ENCODE peak calls at places on chromosomes 6 and 20, in seven cellular contexts. Q is aorta; W is AG04450; K is CD8-positive, alpha-beta T cell; M is neural progenitor cell; H is pancreas; V is fibroblast of lung. R is an unnamed sample.

GRCh38 chr6:38658768-38659167 is 19.0 kb upstream of the BTBD9 start:
- DNase-seq in Q (no peak), W (no peak), K (no peak), M (no peak), H (no peak), V (no peak), R (no peak)

GRCh38 chr6:102641426-102641825 is 1247.9 kb downstream of the GRIK2 start:
- DNase-seq in Q (no peak), W (no peak), K (no peak), M (no peak), H (no peak), V (no peak), R (no peak)

GRCh38 chr6:28737750-28738395 is 185.9 kb downstream of the TRIM27 start:
- DNase-seq in Q (no peak), W (no peak), K (no peak), M (peak; percentile 55), H (no peak), V (no peak), R (no peak)

GRCh38 chr6:129516787-129517186 is 193.2 kb downstream of the ARHGAP18 start:
- DNase-seq in Q (no peak), W (no peak), K (no peak), M (no peak), H (no peak), V (no peak), R (no peak)

GRCh38 chr6:157759028-157759427 is 64.0 kb upstream of the SNX9 start:
- DNase-seq in Q (no peak), W (no peak), K (no peak), M (no peak), H (no peak), V (no peak), R (no peak)

GRCh38 chr20:33301192-33301930 is 18.3 kb downstream of the BPIFB1 start:
- DNase-seq in Q (no peak), W (no peak), K (no peak), M (no peak), H (no peak), V (peak; percentile 30), R (no peak)

GRCh38 chr6:166760288-166760687 is 133.2 kb upstream of the RPS6KA2 start:
- DNase-seq in Q (no peak), W (no peak), K (peak; percentile 46), M (no peak), H (no peak), V (no peak), R (no peak)

GRCh38 chr20:23205221-23205620 is 119.1 kb upstream of the CD93 start:
- DNase-seq in Q (no peak), W (no peak), K (no peak), M (peak; percentile 45), H (no peak), V (no peak), R (no peak)

GRCh38 chr6:35727206-35727934 is 9.5 kb upstream of the ARMC12 start:
- DNase-seq in Q (peak; percentile 92), W (no peak), K (no peak), M (peak; percentile 81), H (no peak), V (peak; percentile 73), R (peak; percentile 80)

GRCh38 chr6:80214436-80215022 is 108.1 kb downstream of the BCKDHB start:
- DNase-seq in Q (no peak), W (peak; percentile 13), K (no peak), M (peak; percentile 74), H (no peak), V (peak; percentile 50), R (peak; percentile 23)

GRCh38 chr6:170199716-170200115 is 91.2 kb downstream of the DLL1 start:
- DNase-seq in Q (no peak), W (no peak), K (no peak), M (no peak), H (no peak), V (no peak), R (no peak)

GRCh38 chr6:160005861-160006540 is 37.1 kb downstream of the IGF2R start:
- DNase-seq in Q (peak; percentile 80), W (no peak), K (no peak), M (no peak), H (peak; percentile 63), V (peak; percentile 67), R (no peak)

GRCh38 chr6:71291991-71292390 is 3.4 kb downstream of the OGFRL1 start:
- DNase-seq in Q (no peak), W (no peak), K (no peak), M (no peak), H (no peak), V (no peak), R (no peak)

GRCh38 chr6:157556671-157557430 is 175.9 kb downstream of the ZDHHC14 start:
- DNase-seq in Q (no peak), W (no peak), K (no peak), M (no peak), H (peak; percentile 81), V (no peak), R (peak; percentile 15)

GRCh38 chr6:82570083-82570482 is 206.5 kb downstream of the TPBG start:
- DNase-seq in Q (no peak), W (no peak), K (no peak), M (no peak), H (no peak), V (no peak), R (no peak)

GRCh38 chr6:166417285-166417691 is 34.5 kb upstream of the MPC1 start:
- DNase-seq in Q (peak; percentile 37), W (no peak), K (peak; percentile 43), M (no peak), H (no peak), V (no peak), R (peak; percentile 39)

GRCh38 chr6:165936096-165936495 is 231.6 kb downstream of the TBXT start:
- DNase-seq in Q (no peak), W (no peak), K (no peak), M (no peak), H (no peak), V (no peak), R (no peak)

GRCh38 chr20:56575157-56575556 is 42.1 kb downstream of the FAM209B start:
- DNase-seq in Q (peak; percentile 48), W (no peak), K (no peak), M (no peak), H (no peak), V (no peak), R (no peak)

GRCh38 chr6:9250852-9251251 is 815.5 kb upstream of the SLC35B3 start:
- DNase-seq in Q (no peak), W (peak; percentile 8), K (no peak), M (peak; percentile 85), H (peak; percentile 17), V (peak; percentile 62), R (peak; percentile 89)

DNA sequence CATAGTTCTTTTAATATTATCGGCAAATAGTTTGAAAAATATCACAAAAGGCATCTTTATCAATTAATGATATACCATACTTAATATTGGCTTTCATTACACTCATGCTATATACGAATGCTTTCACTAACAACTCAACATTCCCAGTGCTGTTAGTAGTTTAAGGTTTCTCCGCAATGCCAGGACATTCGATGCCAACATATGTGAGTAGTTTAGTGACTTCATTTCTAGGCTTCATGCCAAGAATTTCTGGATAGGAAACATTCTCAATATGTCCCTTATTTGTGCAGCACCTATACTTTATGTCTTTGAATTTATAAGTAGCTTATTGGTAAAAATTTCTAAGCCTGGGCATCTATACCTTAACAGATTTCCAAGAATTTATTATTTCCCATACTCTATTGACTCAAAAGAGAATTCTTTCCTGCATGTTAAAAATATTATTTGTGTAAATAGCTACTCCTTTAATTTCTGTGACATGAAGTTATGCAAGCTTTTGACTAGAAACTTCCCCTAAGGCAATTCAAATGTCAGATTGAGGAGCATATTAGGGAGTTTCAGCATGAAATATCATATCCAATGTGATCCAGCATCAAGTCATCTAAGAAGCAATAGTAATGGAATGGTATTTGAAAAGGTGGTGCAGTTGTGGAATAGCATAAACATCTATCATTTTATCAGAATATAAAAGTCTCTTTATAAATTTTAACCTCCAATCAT is 236.0 kb upstream of the STXBP5 start:
- DNase-seq in Q (no peak), W (peak; percentile 34), K (no peak), M (no peak), H (no peak), V (peak; percentile 84), R (no peak)
- H3K4me3 ChIP-seq in Q (no peak overlapping the region), W (no peak overlapping the region), K (no peak overlapping the region), M (no peak overlapping the region), H (no peak overlapping the region), V (no peak overlapping the region), R (no peak overlapping the region)

GRCh38 chr6:154962751-154963150 is 32.4 kb upstream of the TIAM2 start:
- DNase-seq in Q (no peak), W (peak; percentile 55), K (no peak), M (no peak), H (no peak), V (peak; percentile 96), R (no peak)
- H3K4me3 ChIP-seq in Q (no peak overlapping the region), W (no peak overlapping the region), K (no peak overlapping the region), M (no peak overlapping the region), H (no peak overlapping the region), V (no peak overlapping the region), R (no peak overlapping the region)

DNA sequence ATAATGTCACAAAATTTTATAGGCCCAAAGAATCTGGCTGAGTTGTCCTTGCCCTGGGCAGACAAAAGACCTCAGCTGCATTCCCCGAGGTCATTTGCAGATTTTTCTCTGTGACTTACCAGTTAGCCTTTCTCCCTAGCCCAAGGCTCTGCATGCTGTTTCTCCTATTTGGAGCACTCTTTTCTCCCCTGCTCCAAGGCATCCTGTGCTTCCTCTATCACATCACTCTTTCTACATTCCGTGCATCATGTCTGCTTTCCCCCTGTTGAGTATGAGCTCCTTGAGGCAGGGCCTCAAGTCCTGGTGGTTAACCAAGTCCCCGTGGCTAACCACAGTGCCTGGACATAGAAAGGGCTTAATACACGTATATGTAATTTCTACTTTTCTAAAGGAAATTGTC is 593 bp upstream of the GSTA3 start:
- DNase-seq in Q (no peak), W (no peak), K (no peak), M (no peak), H (no peak), V (peak; percentile 40), R (no peak)
- H3K4me3 ChIP-seq in Q (no peak overlapping the region), W (no peak overlapping the region), K (no peak overlapping the region), M (no peak overlapping the region), H (no peak overlapping the region), V (no peak overlapping the region), R (no peak overlapping the region)

GRCh38 chr20:44187763-44188709 is 1.0 kb upstream of the JPH2 start:
- DNase-seq in Q (peak; percentile 74), W (no peak), K (no peak), M (no peak), H (no peak), V (peak; percentile 53), R (no peak)

GRCh38 chr20:44187054-44187762 is at the start of gene JPH2:
- DNase-seq in Q (peak; percentile 91), W (no peak), K (no peak), M (peak; percentile 59), H (no peak), V (peak; percentile 79), R (no peak)

GRCh38 chr20:44185574-44185973 is 1.4 kb downstream of the JPH2 start:
- DNase-seq in Q (no peak), W (no peak), K (no peak), M (no peak), H (no peak), V (no peak), R (no peak)

GRCh38 chr20:44186201-44186600 is 787 bp downstream of the JPH2 start:
- DNase-seq in Q (peak; percentile 70), W (no peak), K (no peak), M (no peak), H (no peak), V (no peak), R (no peak)

DNA sequence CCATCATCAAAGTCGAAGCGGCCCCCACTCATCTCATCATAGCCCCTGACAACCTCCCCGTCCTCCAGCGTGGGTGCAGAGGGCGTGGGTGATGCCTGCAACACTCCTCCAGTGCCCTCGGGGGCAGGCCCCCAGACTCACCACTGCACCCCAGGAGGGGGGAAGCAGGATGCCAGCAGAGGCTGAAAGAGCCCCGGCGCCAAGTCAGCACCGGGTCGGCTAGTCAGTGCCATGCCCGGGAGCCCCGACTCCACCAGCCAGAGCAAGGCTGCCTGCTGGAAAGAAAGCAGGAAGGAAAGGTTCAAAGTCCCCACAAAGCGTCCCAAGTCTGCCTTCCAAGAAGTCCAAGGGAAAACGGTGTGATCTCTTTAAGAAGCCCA is 324 bp downstream of the JPH2 start:
- DNase-seq in Q (peak; percentile 71), W (no peak), K (no peak), M (no peak), H (no peak), V (no peak), R (no peak)
- H3K4me3 ChIP-seq in Q (peak overlapping the region; percentile 81), W (peak overlapping the region; percentile 51), K (peak overlapping the region; percentile 29), M (peak overlapping the region; percentile 47), H (peak overlapping the region; percentile 4), V (peak overlapping the region; percentile 42), R (peak overlapping the region; percentile 37)

R was measured in WERI-Rb-1.